ENCODE peak calls at places on chromosomes 4 and X, in eight cellular contexts. One of them, this sample, is unnamed.

GRCh38 chr4:7805533-7806079 is 134.1 kb downstream of the AFAP1 start:
- DNase-seq in NCI-H2081: peak
- DNase-seq in OCI-LY7: no peak
- DNase-seq in uterus: no peak
- DNase-seq in H7: no peak
- DNase-seq in NCI-H460: peak
- DNase-seq in HCEC 1CT: peak
- DNase-seq in transverse colon: no peak
- DNase-seq in this sample: peak

GRCh38 chrX:41116948-41117347 is 31.7 kb downstream of the USP9X start:
- DNase-seq in OCI-LY7: peak
- DNase-seq in HCEC 1CT: no peak
- DNase-seq in NCI-H2081: no peak
- DNase-seq in H7: no peak
- DNase-seq in transverse colon: no peak
- DNase-seq in NCI-H460: no peak
- DNase-seq in uterus: no peak
- DNase-seq in this sample: no peak

GRCh38 chrX:31546130-31546529 is 474.3 kb upstream of the FTHL17 start:
- DNase-seq in H7: no peak
- DNase-seq in HCEC 1CT: peak
- DNase-seq in NCI-H460: peak
- DNase-seq in NCI-H2081: no peak
- DNase-seq in OCI-LY7: no peak
- DNase-seq in uterus: no peak
- DNase-seq in transverse colon: no peak
- DNase-seq in this sample: no peak

GRCh38 chr4:98524271-98524670 is 134.1 kb downstream of the TSPAN5 start:
- DNase-seq in NCI-H2081: no peak
- DNase-seq in OCI-LY7: no peak
- DNase-seq in HCEC 1CT: no peak
- DNase-seq in NCI-H460: no peak
- DNase-seq in transverse colon: no peak
- DNase-seq in uterus: no peak
- DNase-seq in H7: no peak
- DNase-seq in this sample: peak

GRCh38 chrX:46180258-46180687 is 364.9 kb downstream of the ZNF674 start:
- DNase-seq in NCI-H460: peak
- DNase-seq in uterus: no peak
- DNase-seq in transverse colon: no peak
- DNase-seq in NCI-H2081: no peak
- DNase-seq in OCI-LY7: no peak
- DNase-seq in HCEC 1CT: no peak
- DNase-seq in H7: no peak
- DNase-seq in this sample: peak

GRCh38 chr4:70133473-70133872 is 20.6 kb upstream of the PRR27 start:
- DNase-seq in transverse colon: no peak
- DNase-seq in H7: no peak
- DNase-seq in NCI-H2081: no peak
- DNase-seq in OCI-LY7: no peak
- DNase-seq in HCEC 1CT: no peak
- DNase-seq in uterus: no peak
- DNase-seq in NCI-H460: no peak
- DNase-seq in this sample: no peak

GRCh38 chrX:154526901-154527675 is 11.1 kb upstream of the FAM3A start:
- DNase-seq in uterus: peak
- DNase-seq in NCI-H460: peak
- DNase-seq in OCI-LY7: peak
- DNase-seq in H7: peak
- DNase-seq in HCEC 1CT: peak
- DNase-seq in NCI-H2081: peak
- DNase-seq in transverse colon: peak
- DNase-seq in this sample: peak

GRCh38 chr4:53490161-53490915 is 100.9 kb downstream of the LNX1 start:
- DNase-seq in NCI-H460: no peak
- DNase-seq in H7: no peak
- DNase-seq in OCI-LY7: no peak
- DNase-seq in HCEC 1CT: peak
- DNase-seq in transverse colon: no peak
- DNase-seq in uterus: no peak
- DNase-seq in NCI-H2081: no peak
- DNase-seq in this sample: peak

GRCh38 chr4:61200991-61201526 is 933 bp downstream of the ADGRL3 start:
- DNase-seq in transverse colon: no peak
- DNase-seq in H7: peak
- DNase-seq in uterus: no peak
- DNase-seq in HCEC 1CT: no peak
- DNase-seq in OCI-LY7: no peak
- DNase-seq in NCI-H2081: peak
- DNase-seq in NCI-H460: no peak
- DNase-seq in this sample: peak

GRCh38 chrX:2484232-2484631 is 16.5 kb downstream of the DHRSX start:
- DNase-seq in HCEC 1CT: no peak
- DNase-seq in NCI-H460: no peak
- DNase-seq in NCI-H2081: no peak
- DNase-seq in OCI-LY7: no peak
- DNase-seq in uterus: no peak
- DNase-seq in transverse colon: no peak
- DNase-seq in H7: no peak
- DNase-seq in this sample: peak

GRCh38 chr4:128338634-128339355 is 51.2 kb upstream of the PGRMC2 start:
- DNase-seq in NCI-H2081: no peak
- DNase-seq in transverse colon: no peak
- DNase-seq in uterus: no peak
- DNase-seq in NCI-H460: no peak
- DNase-seq in H7: no peak
- DNase-seq in OCI-LY7: no peak
- DNase-seq in HCEC 1CT: peak
- DNase-seq in this sample: no peak

This sample was measured in cardiac muscle cell.